ENCODE peak calls at places on chromosomes 3 and 15, in eight cellular contexts. W is mesothelial cell of epicardium, F is upper lobe of right lung, E is GM20000, I is astrocyte of the spinal cord, R is GM13976, H is OCI-LY7, C is Peyer's patch. P is an unnamed sample.
A peak's percentile ranks its signal among the peaks of the same experiment; 100 is the strongest.

GRCh38 chr3:61924065-61924740 is 362.8 kb downstream of the PTPRG start:
- DNase-seq in W (no peak), F (no peak), E (no peak), I (no peak), R (no peak), H (no peak), C (no peak), P (no peak)

GRCh38 chr15:38688761-38689160 is 124.1 kb upstream of the RASGRP1 start:
- DNase-seq in W (no peak), F (no peak), E (no peak), I (no peak), R (no peak), H (peak; percentile 15), C (peak; percentile 62), P (no peak)

GRCh38 chr3:142282503-142282902 is 57.1 kb upstream of the GK5 start:
- DNase-seq in W (no peak), F (no peak), E (no peak), I (no peak), R (no peak), H (no peak), C (no peak), P (no peak)

GRCh38 chr3:52317178-52317577 is 1.1 kb downstream of the DNAH1 start:
- DNase-seq in W (no peak), F (no peak), E (no peak), I (no peak), R (no peak), H (peak; percentile 10), C (no peak), P (no peak)

GRCh38 chr3:140204271-140204984 is 269.4 kb downstream of the CLSTN2 start:
- DNase-seq in W (no peak), F (no peak), E (no peak), I (no peak), R (no peak), H (no peak), C (no peak), P (no peak)

GRCh38 chr3:89360155-89360554 is 252.7 kb downstream of the EPHA3 start:
- DNase-seq in W (no peak), F (no peak), E (no peak), I (peak; percentile 29), R (no peak), H (no peak), C (no peak), P (no peak)

GRCh38 chr15:68187559-68187958 is 17.6 kb downstream of the CALML4 start:
- DNase-seq in W (no peak), F (no peak), E (no peak), I (peak; percentile 86), R (no peak), H (peak; percentile 49), C (no peak), P (no peak)

GRCh38 chr15:69393831-69394491 is 20.2 kb upstream of the KIF23 start:
- DNase-seq in W (no peak), F (no peak), E (no peak), I (no peak), R (no peak), H (no peak), C (no peak), P (no peak)

GRCh38 chr3:176097036-176097435 is 1100.2 kb downstream of the TBL1XR1 start:
- DNase-seq in W (no peak), F (no peak), E (no peak), I (no peak), R (no peak), H (no peak), C (no peak), P (no peak)

GRCh38 chr15:28945626-28946215 is 59.9 kb downstream of the APBA2 start:
- DNase-seq in W (no peak), F (no peak), E (no peak), I (no peak), R (no peak), H (no peak), C (peak; percentile 18), P (no peak)

GRCh38 chr3:149393355-149394165 is 16.1 kb upstream of the TM4SF1 start:
- DNase-seq in W (no peak), F (peak; percentile 83), E (peak; percentile 73), I (peak; percentile 81), R (peak; percentile 52), H (peak; percentile 36), C (peak; percentile 85), P (no peak)

GRCh38 chr15:70258369-70259029 is 160.8 kb upstream of the TLE3 start:
- DNase-seq in W (no peak), F (peak; percentile 82), E (peak; percentile 55), I (no peak), R (peak; percentile 74), H (peak; percentile 58), C (peak; percentile 87), P (peak; percentile 55)

GRCh38 chr3:115194461-115194860 is 47.4 kb upstream of the ZBTB20 start:
- DNase-seq in W (no peak), F (no peak), E (no peak), I (peak; percentile 51), R (no peak), H (no peak), C (no peak), P (no peak)

GRCh38 chr3:112676659-112677234 is 35.8 kb upstream of the CCDC80 start:
- DNase-seq in W (no peak), F (peak; percentile 79), E (peak; percentile 80), I (peak; percentile 97), R (peak; percentile 81), H (peak; percentile 49), C (peak; percentile 85), P (peak; percentile 69)

GRCh38 chr15:90425726-90426346 is 37.8 kb downstream of the IQGAP1 start:
- DNase-seq in W (no peak), F (no peak), E (no peak), I (no peak), R (no peak), H (no peak), C (no peak), P (no peak)

GRCh38 chr15:67241132-67241855 is 13.2 kb downstream of the AAGAB start:
- DNase-seq in W (no peak), F (no peak), E (peak; percentile 70), I (no peak), R (peak; percentile 75), H (peak; percentile 19), C (no peak), P (no peak)

GRCh38 chr3:14147063-14147435 is 22.2 kb downstream of the TMEM43 start:
- DNase-seq in W (no peak), F (no peak), E (no peak), I (no peak), R (no peak), H (no peak), C (no peak), P (no peak)

GRCh38 chr3:14145670-14146380 is 21.0 kb downstream of the TMEM43 start:
- DNase-seq in W (no peak), F (no peak), E (no peak), I (no peak), R (no peak), H (no peak), C (no peak), P (no peak)

GRCh38 chr3:14147617-14148016 is 22.8 kb downstream of the TMEM43 start:
- DNase-seq in W (no peak), F (no peak), E (no peak), I (no peak), R (no peak), H (no peak), C (no peak), P (no peak)

GRCh38 chr3:14145236-14145635 is 20.4 kb downstream of the TMEM43 start:
- DNase-seq in W (no peak), F (no peak), E (no peak), I (peak; percentile 67), R (no peak), H (no peak), C (no peak), P (no peak)

DNA sequence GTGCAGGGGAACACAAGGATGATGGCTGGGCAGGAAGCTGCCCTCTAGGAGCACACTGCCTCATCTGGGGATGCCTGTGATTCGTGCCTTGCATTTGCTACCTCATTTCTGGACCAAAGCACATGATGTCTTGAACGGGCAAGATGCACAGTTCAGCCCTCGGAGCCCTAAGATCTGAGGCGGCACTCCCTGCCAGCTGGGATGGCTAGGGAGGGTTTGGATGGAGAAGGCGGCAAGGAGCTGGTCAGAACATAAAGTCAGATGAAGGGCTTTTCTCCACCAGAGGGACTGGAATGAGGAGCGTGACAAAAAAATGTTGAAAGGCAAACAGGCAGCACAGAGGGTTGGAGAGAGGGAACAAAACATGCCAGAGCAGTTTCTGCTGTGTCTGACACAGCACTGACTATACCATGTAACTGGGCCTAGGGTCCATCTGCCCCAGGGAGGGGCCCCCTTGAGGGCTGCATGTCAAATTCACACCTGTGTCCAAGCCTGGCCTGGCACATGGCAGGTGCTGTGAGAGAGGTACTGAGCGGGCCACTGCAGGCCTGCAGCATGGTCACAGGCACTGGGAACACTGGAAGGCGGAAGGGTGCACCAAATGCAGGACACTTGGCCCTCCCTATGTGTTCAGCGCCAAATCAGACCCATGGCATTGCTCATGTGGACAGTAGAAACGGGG is 21.7 kb downstream of the TMEM43 start:
- DNase-seq in W (no peak), F (no peak), E (no peak), I (no peak), R (no peak), H (no peak), C (no peak), P (no peak)
- TF ChIP-seq CTCF in W (no peak), F (no peak), E (no peak), I (no peak), R (no peak), H (no peak), C (no peak), P (no peak)

GRCh38 chr15:58980351-58980939 is 7.0 kb upstream of the RNF111 start:
- DNase-seq in W (no peak), F (no peak), E (no peak), I (peak; percentile 59), R (peak; percentile 30), H (peak; percentile 65), C (no peak), P (no peak)
- TF ChIP-seq CTCF in W (peak; percentile 52), F (peak; percentile 56), E (peak; percentile 8), I (peak; percentile 45), R (no peak), H (peak; percentile 89), C (peak; percentile 68), P (peak; percentile 70)

GRCh38 chr3:94647131-94647530 is 584.3 kb downstream of the NSUN3 start:
- DNase-seq in W (no peak), F (no peak), E (no peak), I (peak; percentile 12), R (no peak), H (no peak), C (no peak), P (no peak)
- TF ChIP-seq CTCF in W (no peak), F (no peak), E (no peak), I (no peak), R (no peak), H (no peak), C (no peak), P (no peak)

DNA sequence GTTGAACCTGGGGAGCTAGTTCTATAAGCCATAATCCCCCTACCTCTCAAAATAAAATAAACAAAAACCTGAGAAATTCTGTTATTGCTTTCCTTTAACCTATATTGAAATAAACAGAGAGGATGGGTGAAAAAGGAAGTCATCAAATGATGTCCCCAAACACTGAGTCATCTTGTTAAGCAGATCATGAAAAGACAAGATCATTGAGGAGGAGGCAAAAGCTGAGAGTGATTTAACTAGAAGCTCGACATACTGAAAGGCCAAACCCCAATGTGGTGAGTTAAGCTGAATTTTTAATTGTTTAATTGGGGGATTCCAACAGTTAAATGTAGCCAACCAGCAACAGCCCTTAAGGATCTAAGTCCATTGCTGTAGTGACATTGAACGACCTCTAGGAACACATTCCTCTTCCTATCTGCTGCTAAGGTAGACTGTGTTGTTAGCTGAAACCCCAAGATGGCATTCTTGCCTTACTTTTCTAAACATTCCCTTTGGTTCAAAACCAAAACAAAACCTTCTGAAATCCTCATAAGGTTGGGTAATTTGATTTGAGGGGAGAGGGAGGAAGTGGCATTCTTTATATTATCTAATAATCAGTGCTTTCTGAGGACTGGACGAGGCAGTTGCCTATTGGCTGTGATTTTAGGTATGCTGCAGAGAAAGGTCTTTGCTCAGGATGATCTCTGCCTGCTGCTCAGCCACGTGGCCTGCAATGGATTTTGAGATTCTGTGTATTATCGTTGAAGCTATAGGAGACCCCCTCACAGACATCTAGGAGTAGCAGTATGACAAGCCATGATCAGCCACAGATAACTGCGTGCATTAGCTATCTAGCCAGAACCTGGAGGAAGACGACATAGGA is 62.7 kb upstream of the BNIP2 start:
- DNase-seq in W (no peak), F (no peak), E (no peak), I (no peak), R (no peak), H (peak; percentile 11), C (no peak), P (no peak)
- TF ChIP-seq CTCF in W (no peak), F (peak; percentile 39), E (no peak), I (peak; percentile 26), R (no peak), H (peak; percentile 57), C (no peak), P (no peak)